ENCODE peak calls at places on chromosomes 4 and X, in ten cellular contexts. T is Ammon's horn; X is Daoy; L is Right ventricle myocardium superior; E is transverse colon; F is psoas muscle; G is activated CD4-positive, alpha-beta memory T cell treated with anti-CD3 and anti-CD28 coated beads, Interleukin-2, amount 10 ng/mL, durations not matched to agents 7 days and 5 days; Z is effector CD8-positive, alpha-beta T cell; R is epithelial cell of prostate; N is stimulated activated naive CD4-positive, alpha-beta T cell. J is an unnamed sample.
A peak's percentile ranks its signal among the peaks of the same experiment; 100 is the strongest.

GRCh38 chr4:89939994-89940393 is 45.3 kb downstream of the MMRN1 start:
- DNase-seq in Z (no peak), T (peak; percentile 67), R (no peak), L (peak; percentile 42), E (no peak), F (no peak), N (no peak), G (no peak), X (no peak), J (no peak)

GRCh38 chr4:57055873-57056272 is 54.3 kb downstream of the IGFBP7 start:
- DNase-seq in T (peak; percentile 25), F (no peak), E (peak; percentile 16), N (no peak), L (peak; percentile 64), Z (no peak), X (no peak), G (no peak), R (no peak), J (no peak)

GRCh38 chr4:152938237-152938969 is 2.3 kb downstream of the FHDC1 start:
- DNase-seq in L (no peak), Z (no peak), N (no peak), R (no peak), T (no peak), E (peak; percentile 24), G (no peak), X (no peak), F (no peak), J (no peak)

GRCh38 chr4:19739101-19739651 is 512.5 kb upstream of the SLIT2 start:
- DNase-seq in Z (no peak), N (no peak), F (no peak), X (peak; percentile 90), L (no peak), R (peak; percentile 49), E (no peak), T (peak; percentile 5), G (no peak), J (peak; percentile 66)

GRCh38 chr4:122152699-122153328 is 683 bp downstream of the BLTP1 start:
- DNase-seq in L (peak; percentile 68), X (peak; percentile 19), G (peak; percentile 51), T (peak; percentile 65), E (peak; percentile 53), Z (peak; percentile 6), N (peak; percentile 36), R (no peak), F (peak; percentile 17), J (peak; percentile 36)

GRCh38 chr4:107850438-107850837 is 25.7 kb downstream of the SGMS2 start:
- DNase-seq in F (no peak), L (no peak), E (no peak), X (no peak), T (no peak), Z (no peak), R (no peak), G (no peak), N (no peak), J (no peak)

GRCh38 chr4:147078362-147078761 is 132.7 kb upstream of the TTC29 start:
- DNase-seq in X (no peak), E (no peak), G (no peak), Z (no peak), R (no peak), F (no peak), T (no peak), L (no peak), N (no peak), J (no peak)

GRCh38 chrX:41142130-41142529 is 56.9 kb downstream of the USP9X start:
- DNase-seq in N (no peak), G (no peak), X (no peak), T (no peak), E (no peak), R (no peak), Z (no peak), L (no peak), F (no peak), J (no peak)